ENCODE peak calls at places on chromosomes 4 and X, in ten cellular contexts. Y is upper lobe of right lung, L is prostate gland, I is neural crest cell, P is endothelial cell, R is transverse colon, T is AG10803, J is tibial nerve, D is cardiac muscle cell, G is neural progenitor cell. F is an unnamed sample.

GRCh38 chr4:96342790-96343455 is 503.0 kb downstream of the PDHA2 start:
- DNase-seq in Y (no peak), L (no peak), I (no peak), P (no peak), R (no peak), T (no peak), J (no peak), D (no peak), G (no peak), F (no peak)

GRCh38 chr4:21768349-21769310 is 179.9 kb downstream of the KCNIP4 start:
- DNase-seq in Y (no peak), L (peak; percentile 11), I (peak; percentile 28), P (peak; percentile 28), R (no peak), T (peak; percentile 47), J (no peak), D (peak; percentile 73), G (peak; percentile 63), F (peak; percentile 26)

GRCh38 chr4:84578540-84579409 is 4.2 kb upstream of the CDS1 start:
- DNase-seq in Y (no peak), L (peak; percentile 21), I (no peak), P (peak; percentile 26), R (peak; percentile 20), T (peak; percentile 39), J (no peak), D (peak; percentile 72), G (peak; percentile 50), F (peak; percentile 13)

GRCh38 chr4:164012396-164013027 is 518.0 kb downstream of the TMA16 start:
- DNase-seq in Y (no peak), L (no peak), I (peak; percentile 50), P (peak; percentile 58), R (no peak), T (no peak), J (no peak), D (no peak), G (peak; percentile 76), F (peak; percentile 59)

GRCh38 chrX:147403075-147403474 is 508.6 kb upstream of the FMR1 start:
- DNase-seq in Y (no peak), L (no peak), I (no peak), P (no peak), R (no peak), T (no peak), J (no peak), D (no peak), G (no peak), F (no peak)

GRCh38 chrX:15853586-15854079 is 980 bp downstream of the AP1S2 start:
- DNase-seq in Y (no peak), L (no peak), I (no peak), P (no peak), R (no peak), T (no peak), J (no peak), D (peak; percentile 4), G (peak; percentile 17), F (peak; percentile 8)

GRCh38 chrX:46477435-46477834 is 67.8 kb downstream of the ZNF674 start:
- DNase-seq in Y (no peak), L (no peak), I (no peak), P (no peak), R (no peak), T (no peak), J (no peak), D (peak; percentile 76), G (no peak), F (no peak)

GRCh38 chr4:98688416-98689290 is 30.2 kb upstream of the TSPAN5 start:
- DNase-seq in Y (no peak), L (no peak), I (no peak), P (no peak), R (no peak), T (peak; percentile 56), J (no peak), D (peak; percentile 19), G (peak; percentile 9), F (no peak)

GRCh38 chr4:79865253-79865652 is 207.8 kb downstream of the ANTXR2 start:
- DNase-seq in Y (no peak), L (no peak), I (no peak), P (no peak), R (no peak), T (peak; percentile 53), J (no peak), D (peak; percentile 29), G (no peak), F (no peak)

GRCh38 chr4:1172228-1172851 is at the start of gene SPON2:
- DNase-seq in Y (peak; percentile 73), L (no peak), I (no peak), P (no peak), R (no peak), T (peak; percentile 26), J (no peak), D (peak; percentile 83), G (peak; percentile 77), F (peak; percentile 45)

GRCh38 chr4:94523617-94524016 is 71.9 kb downstream of the PDLIM5 start:
- DNase-seq in Y (no peak), L (no peak), I (no peak), P (no peak), R (no peak), T (no peak), J (no peak), D (peak; percentile 66), G (no peak), F (no peak)

GRCh38 chrX:15334561-15334960 is 762 bp downstream of the PIGA start:
- DNase-seq in Y (no peak), L (no peak), I (no peak), P (no peak), R (no peak), T (peak; percentile 29), J (no peak), D (peak; percentile 26), G (no peak), F (no peak)

GRCh38 chrX:116526010-116526409 is 63.2 kb upstream of the CT83 start:
- DNase-seq in Y (no peak), L (no peak), I (no peak), P (no peak), R (no peak), T (no peak), J (no peak), D (no peak), G (no peak), F (no peak)

GRCh38 chr4:9765091-9765490 is 16.3 kb upstream of the DRD5 start:
- DNase-seq in Y (no peak), L (peak; percentile 15), I (peak; percentile 32), P (peak; percentile 62), R (peak; percentile 44), T (peak; percentile 1), J (no peak), D (peak; percentile 57), G (peak; percentile 50), F (peak; percentile 25)

GRCh38 chr4:53497446-53498069 is 93.7 kb downstream of the LNX1 start:
- DNase-seq in Y (no peak), L (no peak), I (peak; percentile 25), P (no peak), R (no peak), T (peak; percentile 81), J (peak; percentile 56), D (peak; percentile 90), G (peak; percentile 47), F (no peak)
- TF ChIP-seq CTCF in Y (no peak), L (no peak), I (no peak), P (no peak), R (no peak), T (peak; percentile 41), J (peak; percentile 22), D (peak; percentile 26), G (no peak), F (no peak)

GRCh38 chr4:110510955-110511544 is 35.1 kb downstream of the ENPEP start:
- DNase-seq in Y (no peak), L (no peak), I (no peak), P (no peak), R (no peak), T (peak; percentile 63), J (no peak), D (peak; percentile 76), G (peak; percentile 68), F (peak; percentile 10)

GRCh38 chr4:110510282-110510681 is 34.3 kb downstream of the ENPEP start:
- DNase-seq in Y (no peak), L (no peak), I (no peak), P (no peak), R (peak; percentile 17), T (no peak), J (no peak), D (no peak), G (no peak), F (no peak)

GRCh38 chr4:110512901-110513300 is 36.9 kb downstream of the ENPEP start:
- DNase-seq in Y (no peak), L (no peak), I (no peak), P (no peak), R (no peak), T (no peak), J (no peak), D (no peak), G (no peak), F (no peak)

GRCh38 chr4:110505440-110505839 is 29.5 kb downstream of the ENPEP start:
- DNase-seq in Y (no peak), L (no peak), I (no peak), P (no peak), R (no peak), T (no peak), J (no peak), D (no peak), G (no peak), F (no peak)

GRCh38 chr4:110508827-110509446 is 33.0 kb downstream of the ENPEP start:
- DNase-seq in Y (no peak), L (no peak), I (no peak), P (no peak), R (no peak), T (peak; percentile 46), J (no peak), D (peak; percentile 69), G (peak; percentile 56), F (no peak)
- TF ChIP-seq CTCF in Y (peak; percentile 26), L (no peak), I (peak; percentile 68), P (no peak), R (peak; percentile 53), T (peak; percentile 70), J (no peak), D (peak; percentile 50), G (peak; percentile 63), F (peak; percentile 35)

DNA sequence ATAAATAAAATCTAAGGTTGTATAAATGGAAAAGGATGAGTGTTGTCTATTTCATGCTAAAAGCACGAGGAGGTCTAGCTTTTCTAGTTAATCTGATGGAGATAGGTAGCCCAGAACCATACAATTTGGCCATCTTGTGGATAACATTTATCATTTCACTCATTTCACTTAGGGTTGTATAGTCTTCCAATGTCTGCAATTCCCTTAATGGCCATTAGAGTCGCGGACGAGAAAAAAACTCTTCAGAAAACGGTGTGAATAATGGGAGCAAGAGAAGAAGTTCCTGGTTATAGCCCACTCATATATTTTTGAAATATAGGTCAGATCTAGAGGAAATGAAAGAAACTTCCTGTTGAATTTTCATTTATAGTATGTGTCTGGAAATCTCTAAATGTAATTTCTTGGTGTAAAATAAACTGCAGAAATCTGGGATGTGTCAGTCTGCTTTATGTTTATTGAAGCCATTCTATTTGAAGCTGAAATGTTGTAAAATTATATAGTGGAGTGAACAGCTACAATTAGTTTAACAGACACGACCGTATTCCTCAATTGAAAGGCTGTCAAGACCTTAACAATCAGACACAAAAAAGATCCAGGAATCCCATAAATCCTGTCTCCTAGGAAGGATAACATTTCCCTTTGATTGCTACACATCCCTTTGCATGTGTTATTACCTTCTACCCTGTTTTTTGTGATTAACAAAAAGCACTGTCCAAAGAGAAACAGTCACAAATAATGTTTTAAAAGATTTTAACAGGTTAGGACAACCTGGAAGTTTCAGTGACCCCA is 47.7 kb upstream of the MGST2 start:
- DNase-seq in Y (no peak), L (no peak), I (no peak), P (no peak), R (no peak), T (no peak), J (no peak), D (peak; percentile 22), G (no peak), F (no peak)
- TF ChIP-seq CTCF in Y (peak; percentile 34), L (no peak), I (peak; percentile 54), P (peak; percentile 74), R (peak; percentile 28), T (peak; percentile 44), J (no peak), D (peak; percentile 46), G (peak; percentile 43), F (peak; percentile 36)

GRCh38 chr4:113636438-113636818 is 125.1 kb downstream of the CAMK2D start:
- DNase-seq in Y (no peak), L (no peak), I (no peak), P (no peak), R (no peak), T (no peak), J (no peak), D (no peak), G (no peak), F (no peak)
- TF ChIP-seq CTCF in Y (peak; percentile 20), L (no peak), I (no peak), P (no peak), R (no peak), T (no peak), J (no peak), D (no peak), G (no peak), F (no peak)

F was measured in nephron progenitor cell.